ENCODE peak calls at places on chromosomes 7 and 10, in ten cellular contexts. S, V, K, O, C, F, P, A, G and U are unnamed samples.
A peak's percentile ranks its signal among the peaks of the same experiment; 100 is the strongest.

GRCh38 chr7:5682889-5683670 is 98.4 kb downstream of the RNF216 start:
- DNase-seq in C (no peak), G (no peak), K (no peak), P (no peak), O (no peak), S (no peak), V (no peak), F (no peak), A (no peak), U (no peak)

GRCh38 chr10:37701781-37702493 is 155.5 kb downstream of the ZNF248 start:
- DNase-seq in A (no peak), S (no peak), C (no peak), G (no peak), V (no peak), F (no peak), K (peak; percentile 56), P (no peak), O (no peak), U (no peak)

GRCh38 chr10:21832751-21833150 is 170.8 kb downstream of the DNAJC1 start:
- DNase-seq in C (no peak), A (no peak), P (no peak), O (no peak), F (no peak), S (no peak), G (no peak), K (no peak), V (no peak), U (no peak)

GRCh38 chr7:28297821-28298439 is 114.4 kb upstream of the CREB5 start:
- DNase-seq in C (no peak), V (no peak), K (no peak), O (no peak), G (no peak), A (no peak), F (no peak), P (no peak), S (no peak), U (no peak)

GRCh38 chr10:722281-723060 is 33.0 kb upstream of the DIP2C start:
- DNase-seq in P (no peak), A (no peak), K (peak; percentile 42), G (no peak), F (no peak), S (no peak), O (no peak), V (no peak), C (no peak), U (no peak)

GRCh38 chr7:266851-267840 is 22.8 kb upstream of the FOXL3 start:
- DNase-seq in F (peak; percentile 80), V (no peak), P (peak; percentile 17), C (no peak), K (peak; percentile 86), G (peak; percentile 49), A (peak; percentile 89), S (no peak), O (peak; percentile 62), U (no peak)

GRCh38 chr10:120108941-120109340 is 216.4 kb downstream of the SEC23IP start:
- DNase-seq in K (no peak), F (no peak), O (no peak), C (no peak), G (no peak), S (no peak), A (no peak), V (no peak), P (no peak), U (no peak)

GRCh38 chr7:4739528-4739992 is 35.9 kb upstream of the AP5Z1 start:
- DNase-seq in F (no peak), G (no peak), S (no peak), C (no peak), A (peak; percentile 38), V (no peak), K (no peak), O (peak; percentile 58), P (peak; percentile 84), U (no peak)

GRCh38 chr7:15765753-15766152 is 79.3 kb upstream of the MEOX2 start:
- DNase-seq in A (no peak), F (no peak), C (no peak), O (no peak), P (no peak), K (no peak), S (no peak), V (peak; percentile 92), G (no peak), U (no peak)

GRCh38 chr7:34096135-34096775 is 190.9 kb downstream of the BMPER start:
- DNase-seq in G (peak; percentile 58), K (no peak), F (peak; percentile 30), C (no peak), S (peak; percentile 83), A (peak; percentile 31), O (no peak), V (no peak), P (no peak), U (no peak)

DNA sequence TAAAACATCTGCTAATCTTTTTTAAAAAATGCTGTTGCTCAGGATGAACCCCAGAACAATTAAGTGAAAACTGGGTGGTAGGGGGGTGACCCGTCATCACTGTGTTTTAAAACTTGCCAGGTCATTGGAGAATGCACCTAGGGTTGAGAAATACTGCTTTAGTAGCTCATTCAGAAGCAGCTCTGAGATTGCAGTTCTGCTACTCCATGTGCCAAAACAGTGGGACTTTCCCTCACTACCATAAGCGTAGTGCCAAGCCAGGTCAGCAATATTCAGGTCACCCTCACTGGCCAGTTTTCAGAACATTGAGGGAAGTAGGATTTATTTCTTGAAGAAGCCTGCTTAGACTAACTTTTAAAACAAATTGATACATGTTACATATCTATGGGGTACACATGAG is 5.2 kb downstream of the STEAP2 start:
- DNase-seq in G (no peak), K (no peak), F (no peak), A (peak; percentile 50), V (no peak), O (no peak), C (no peak), P (no peak), S (no peak), U (no peak)
- H3K27ac ChIP-seq in G (peak overlapping the region; percentile 99), K (no peak overlapping the region), F (no peak overlapping the region), A (peak overlapping the region; percentile 31), V (no peak overlapping the region), O (no peak overlapping the region), C (no peak overlapping the region), P (no peak overlapping the region), S (no peak overlapping the region), U (peak overlapping the region; percentile 61)

DNA sequence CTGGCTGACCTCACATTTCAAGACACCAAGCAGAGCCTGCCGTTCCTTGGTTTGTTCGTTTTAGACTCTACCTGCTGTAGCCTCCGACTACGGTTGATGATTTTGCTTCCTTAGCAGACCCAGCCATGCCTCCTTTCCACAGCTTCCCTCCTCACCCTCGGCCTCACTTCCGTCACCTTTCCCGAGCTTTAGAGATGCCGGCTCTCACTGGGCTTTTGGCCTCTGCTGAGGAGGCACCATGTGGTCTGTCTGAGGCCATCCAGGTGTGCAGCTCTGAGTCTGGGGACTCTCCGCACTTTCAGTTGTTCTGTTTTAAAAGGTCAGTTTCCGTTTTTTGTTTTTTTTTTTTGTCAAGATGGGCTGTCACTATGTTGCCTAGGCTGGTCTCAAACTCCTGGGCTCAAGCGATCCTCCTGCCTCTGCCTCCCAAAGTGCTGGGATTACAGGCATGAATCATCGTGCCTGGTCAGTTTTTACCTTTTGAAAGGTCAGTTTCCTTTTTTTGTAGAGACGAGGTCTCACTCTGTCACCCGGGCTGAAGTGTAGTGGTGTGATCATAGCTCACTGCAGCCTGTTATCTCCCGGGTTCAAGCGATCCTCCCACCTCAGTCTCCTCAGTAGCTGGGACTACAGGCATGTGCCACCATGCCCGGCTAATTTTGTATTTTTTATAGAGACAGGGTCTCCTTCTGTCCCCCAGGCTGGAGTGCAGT is 11.7 kb downstream of the ORAI2 start:
- DNase-seq in O (no peak), C (no peak), G (no peak), A (no peak), F (peak; percentile 54), V (no peak), S (no peak), P (no peak), K (no peak), U (no peak)
- TF ChIP-seq POLR2AphosphoS5 in O (no peak), C (no peak), G (no peak), A (no peak), F (no peak), V (no peak), S (no peak), P (no peak), K (no peak), U (no peak)

GRCh38 chr10:129809431-129809830 is 154.6 kb downstream of the EBF3 start:
- DNase-seq in P (no peak), F (no peak), V (no peak), S (no peak), G (no peak), K (no peak), A (no peak), O (no peak), C (no peak), U (no peak)
- H3K27ac ChIP-seq in P (no peak overlapping the region), F (no peak overlapping the region), V (no peak overlapping the region), S (no peak overlapping the region), G (no peak overlapping the region), K (no peak overlapping the region), A (no peak overlapping the region), O (no peak overlapping the region), C (no peak overlapping the region), U (no peak overlapping the region)

GRCh38 chr7:100864263-100864845 is 2.8 kb upstream of the TRIP6 start:
- DNase-seq in C (no peak), F (no peak), S (no peak), A (no peak), G (no peak), P (no peak), V (no peak), K (no peak), O (no peak), U (no peak)

GRCh38 chr7:100867040-100867795 is at the start of gene TRIP6:
- DNase-seq in F (peak; percentile 87), P (no peak), S (peak; percentile 97), A (peak; percentile 65), K (peak; percentile 92), V (peak; percentile 76), C (peak; percentile 68), O (peak; percentile 99), G (peak; percentile 81), U (peak; percentile 88)

GRCh38 chr7:100865372-100865911 is 1.7 kb upstream of the TRIP6 start:
- DNase-seq in A (no peak), K (no peak), G (peak; percentile 49), V (peak; percentile 64), F (no peak), S (no peak), C (peak; percentile 68), O (no peak), P (no peak), U (peak; percentile 53)

GRCh38 chr7:100866721-100867039 is 507 bp upstream of the TRIP6 start:
- DNase-seq in V (no peak), F (no peak), C (no peak), G (no peak), A (no peak), P (no peak), O (no peak), S (no peak), K (no peak), U (no peak)

DNA sequence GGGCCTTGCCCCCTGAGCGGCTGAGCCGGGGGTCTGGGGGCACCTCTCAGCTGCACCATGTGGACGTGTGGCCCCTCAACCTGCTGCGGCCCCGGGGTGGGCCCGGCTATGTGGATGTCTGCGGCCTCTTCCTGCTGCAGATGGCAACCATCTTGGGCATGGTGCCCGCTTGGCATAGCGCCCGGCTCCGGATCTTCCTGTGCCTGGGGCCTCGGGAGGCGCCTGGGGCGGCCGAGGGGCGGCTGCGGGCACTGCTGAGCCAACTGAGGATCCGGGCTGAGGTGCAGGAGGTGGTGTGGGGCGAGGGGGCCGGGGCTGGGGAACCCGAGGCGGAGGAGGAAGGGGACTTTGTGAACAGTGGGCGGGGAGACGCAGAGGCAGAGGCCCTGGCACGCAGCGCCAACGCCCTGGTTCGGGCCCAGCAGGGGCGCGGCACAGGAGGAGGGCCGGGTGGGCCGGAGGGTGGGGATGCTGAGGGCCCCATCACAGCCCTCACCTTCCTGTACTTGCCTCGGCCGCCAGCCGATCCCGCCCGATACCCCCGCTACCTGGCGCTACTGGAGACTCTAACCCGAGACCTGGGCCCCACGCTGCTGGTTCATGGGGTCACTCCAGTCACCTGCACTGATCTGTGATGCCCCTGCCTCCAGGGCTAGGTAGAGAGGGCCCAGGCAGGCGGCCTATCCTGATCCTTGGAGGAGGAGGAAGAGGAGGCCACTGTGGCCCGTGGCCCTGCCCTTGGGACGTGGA is 1.0 kb upstream of the TRIP6 start:
- DNase-seq in S (peak; percentile 91), K (peak; percentile 96), P (no peak), V (peak; percentile 67), O (no peak), C (peak; percentile 55), A (peak; percentile 91), G (peak; percentile 87), F (peak; percentile 86), U (peak; percentile 74)
- TF ChIP-seq POLR2AphosphoS5 in S (no peak), K (peak; percentile 13), P (no peak), V (peak; percentile 64), O (no peak), C (peak; percentile 59), A (no peak), G (peak; percentile 30), F (no peak), U (no peak)